ENCODE peak calls at places on chromosomes 13 and 19, in five cellular contexts. U is H1, S is SK-N-SH, Q is HCT116, C is K562. E is an unnamed sample. For H3K4me1, the result is how much of the 10 kb centered on the place peaks cover.

GRCh38 chr19:38155453-38155852 is 68.6 kb downstream of the DPF1 start:
- DNase-seq in U (no peak), S (no peak), Q (no peak), C (peak), E (no peak)

GRCh38 chr13:113153810-113154748 is 4.4 kb upstream of the PROZ start:
- DNase-seq in U (no peak), S (peak), Q (peak), C (peak), E (no peak)

GRCh38 chr13:51783432-51784094 is 20.4 kb downstream of the DHRS12 start:
- DNase-seq in U (no peak), S (no peak), Q (no peak), C (no peak), E (no peak)

GRCh38 chr13:75762066-75762937 is 126.2 kb downstream of the LMO7 start:
- DNase-seq in U (no peak), S (no peak), Q (no peak), C (no peak), E (no peak)

GRCh38 chr13:41458187-41458938 is 1.0 kb downstream of the RGCC start:
- DNase-seq in U (no peak), S (peak), Q (no peak), C (peak), E (no peak)

GRCh38 chr19:13756210-13756609 is 8.1 kb upstream of the MRI1 start:
- DNase-seq in U (no peak), S (no peak), Q (no peak), C (no peak), E (no peak)

GRCh38 chr19:30645946-30646577 is 273.9 kb downstream of the ZNF536 start:
- DNase-seq in U (no peak), S (no peak), Q (no peak), C (no peak), E (no peak)

GRCh38 chr13:85828094-85828684 is 29.0 kb upstream of the SLITRK6 start:
- DNase-seq in U (no peak), S (peak), Q (peak), C (no peak), E (no peak)

GRCh38 chr19:35380450-35381124 is 9.7 kb downstream of the GPR42 start:
- DNase-seq in U (no peak), S (no peak), Q (no peak), C (peak), E (no peak)

GRCh38 chr19:5352229-5352763 is 11.7 kb upstream of the PTPRS start:
- DNase-seq in U (no peak), S (no peak), Q (peak), C (no peak), E (no peak)

GRCh38 chr19:57106646-57107235 is 13.0 kb upstream of the USP29 start:
- DNase-seq in U (no peak), S (peak), Q (no peak), C (no peak), E (no peak)

GRCh38 chr13:73837147-73837546 is 297.1 kb downstream of the KLF12 start:
- DNase-seq in U (no peak), S (peak), Q (no peak), C (no peak), E (no peak)

GRCh38 chr13:75165543-75166230 is 316.3 kb downstream of the TBC1D4 start:
- DNase-seq in U (no peak), S (no peak), Q (no peak), C (no peak), E (no peak)

GRCh38 chr13:39374741-39375189 is 228.2 kb downstream of the LHFPL6 start:
- DNase-seq in U (no peak), S (no peak), Q (no peak), C (no peak), E (no peak)

GRCh38 chr13:97879646-97880297 is 73.7 kb upstream of the IPO5 start:
- DNase-seq in U (no peak), S (no peak), Q (peak), C (no peak), E (no peak)

GRCh38 chr13:112434937-112435523 is 58.9 kb downstream of the SPACA7 start:
- DNase-seq in U (no peak), S (no peak), Q (no peak), C (no peak), E (no peak)

GRCh38 chr13:39499580-39499979 is 103.4 kb downstream of the LHFPL6 start:
- DNase-seq in U (no peak), S (no peak), Q (no peak), C (no peak), E (no peak)

DNA sequence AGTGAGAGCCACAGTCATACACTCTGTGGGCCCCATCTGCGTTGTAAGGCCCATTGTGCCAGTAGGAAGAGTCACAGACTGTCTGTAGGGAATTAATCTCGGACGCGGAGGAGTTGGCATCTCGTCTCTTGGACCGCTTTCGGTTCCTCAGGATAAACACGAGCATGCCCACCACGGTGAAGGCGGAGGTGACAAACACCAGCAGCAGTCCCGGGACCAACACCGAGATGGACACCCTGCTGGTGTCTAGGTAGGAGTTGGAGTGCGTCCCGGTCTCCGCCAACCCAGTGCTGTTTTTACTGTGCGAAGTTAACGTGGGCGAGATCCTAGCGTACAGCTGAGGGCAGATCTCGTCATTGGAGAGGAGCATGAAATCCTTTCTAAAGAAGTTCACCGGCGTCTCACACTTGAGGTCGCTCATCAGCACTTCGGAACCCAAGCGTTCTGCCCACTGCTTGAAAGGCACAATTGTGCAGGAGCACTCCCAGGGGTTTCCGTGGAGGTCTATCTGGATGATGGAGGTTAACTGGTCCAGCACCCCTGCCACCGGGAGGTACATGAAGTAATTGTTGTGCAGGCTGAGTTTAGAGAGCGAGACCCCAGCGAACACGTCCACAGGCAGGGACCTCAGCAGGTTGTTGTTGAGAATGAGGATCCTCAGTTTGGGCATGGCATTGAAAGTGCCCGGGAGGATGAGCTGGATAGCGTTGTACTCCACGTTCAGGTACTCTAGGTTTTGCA is 2.7 kb downstream of the SLITRK1 start:
- DNase-seq in U (no peak), S (no peak), Q (no peak), C (no peak), E (no peak)
- TF ChIP-seq SIN3A in U (no peak), S (no peak), Q (no peak), C (no peak), E (no peak)

DNA sequence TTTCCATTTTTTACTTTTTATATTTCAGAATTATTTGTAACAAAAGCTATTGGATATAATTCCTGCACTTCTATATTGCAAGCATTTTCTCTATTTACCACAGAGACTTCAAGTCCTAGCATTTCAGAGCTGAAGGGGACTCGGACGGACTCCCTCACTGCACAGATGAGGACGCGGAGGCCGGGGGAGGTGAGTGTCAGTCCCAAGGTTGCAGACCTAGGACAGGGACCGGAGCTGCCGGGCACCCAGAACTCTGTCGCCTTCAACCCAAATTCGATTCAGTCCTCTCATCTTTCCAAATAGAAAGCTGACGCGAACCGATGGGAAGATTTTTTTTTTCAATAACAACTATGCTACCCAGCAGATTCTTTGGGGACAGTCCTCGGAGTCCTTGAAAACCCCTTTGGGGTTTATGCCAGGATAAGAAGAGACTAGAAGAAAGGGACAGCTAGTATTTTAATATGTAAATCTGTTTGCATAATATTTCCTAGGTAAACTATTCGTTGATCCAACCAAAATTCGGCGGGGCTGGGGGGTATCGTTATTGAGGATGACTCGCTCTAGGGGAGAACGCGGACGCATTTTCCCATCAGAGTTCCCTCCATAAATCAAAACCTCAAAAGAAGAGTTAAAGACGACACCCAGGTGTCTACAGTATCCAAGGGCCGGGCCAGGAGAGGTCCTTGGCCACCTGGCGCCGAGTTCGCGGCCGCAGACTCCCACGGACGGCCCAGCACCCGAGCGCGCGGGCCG is 804 bp downstream of the FLT3 start:
- DNase-seq in U (no peak), S (no peak), Q (no peak), C (no peak), E (no peak)
- H3K4me3 ChIP-seq in U (peak), S (peak), Q (peak), C (no peak), E (peak)

DNA sequence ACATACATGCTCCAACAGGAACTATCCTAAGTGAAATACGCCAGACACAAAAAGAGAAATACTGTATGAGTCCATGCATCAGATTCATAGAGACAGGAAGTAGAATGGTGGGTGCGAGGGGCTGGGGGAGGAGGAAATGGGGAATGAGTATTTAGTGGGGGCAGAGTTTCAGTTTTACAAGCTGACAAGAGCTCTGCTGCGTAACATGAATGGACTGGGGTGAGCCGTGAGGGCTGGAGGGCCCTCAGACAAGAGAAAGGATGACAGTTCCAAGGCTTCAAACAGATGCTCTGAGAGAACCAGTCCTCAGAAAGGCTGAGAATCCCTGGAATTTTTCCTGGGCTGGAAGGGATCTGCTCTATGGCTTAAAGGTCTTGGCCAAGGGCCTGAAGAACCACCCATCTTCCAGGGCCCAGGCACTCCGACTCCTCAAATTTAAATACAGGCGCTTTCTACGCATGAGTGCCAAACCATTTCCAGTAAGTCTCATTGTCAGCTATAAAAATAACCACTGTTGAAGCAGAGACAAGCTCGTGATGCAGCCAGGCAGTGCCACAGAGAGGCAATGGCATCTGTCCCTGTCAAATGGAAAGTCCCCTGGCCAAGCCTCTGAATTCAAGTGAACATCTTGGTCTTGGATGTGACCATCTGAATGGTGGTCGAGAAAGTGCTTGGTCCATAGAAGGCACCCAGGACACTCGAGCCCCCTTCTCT is 17.5 kb downstream of the KLF2 start:
- DNase-seq in U (no peak), S (no peak), Q (no peak), C (no peak), E (no peak)
- H3K4me1 ChIP-seq in U (under half), S (under half), Q (under half), C (under half), E (under half)

GRCh38 chr13:34416833-34417425 is 525.1 kb upstream of the NBEA start:
- DNase-seq in U (no peak), S (no peak), Q (no peak), C (no peak), E (no peak)
- TF ChIP-seq SIN3A in U (no peak), S (no peak), Q (no peak), C (no peak), E (no peak)

GRCh38 chr19:45249261-45250033 is 1.6 kb upstream of the MARK4 start:
- DNase-seq in U (no peak), S (no peak), Q (no peak), C (no peak), E (no peak)
- H3K4me3 ChIP-seq in U (no peak), S (no peak), Q (no peak), C (no peak), E (no peak)

E was measured in Panc1.